ENCODE peak calls at places on chromosomes 16 and 17, in eight cellular contexts. P is ecto neural progenitor cell, Z is BJ, W is cardiac septum, G is activated T-helper 1 cell treated with Interleukin-2 at 50 U/mL for 16 hours, E is mesothelial cell of epicardium, V is upper lobe of right lung, J is T47D. H is an unnamed sample.

GRCh38 chr17:17999364-18000007 is 26.8 kb downstream of the DRC3 start:
- DNase-seq in P (no peak), Z (no peak), W (no peak), G (no peak), E (no peak), V (no peak), J (no peak), H (no peak)

GRCh38 chr17:42183741-42184711 is 1.2 kb downstream of the HCRT start:
- DNase-seq in P (peak; percentile 94), Z (no peak), W (peak; percentile 84), G (peak; percentile 60), E (peak; percentile 76), V (peak; percentile 90), J (no peak), H (peak; percentile 19)

GRCh38 chr16:23031508-23032098 is 117.6 kb downstream of the USP31 start:
- DNase-seq in P (peak; percentile 24), Z (no peak), W (no peak), G (no peak), E (no peak), V (no peak), J (no peak), H (no peak)

GRCh38 chr17:31172388-31172787 is 77.6 kb downstream of the NF1 start:
- DNase-seq in P (no peak), Z (no peak), W (no peak), G (no peak), E (no peak), V (no peak), J (no peak), H (no peak)

GRCh38 chr17:50206604-50207293 is 5.3 kb upstream of the COL1A1 start:
- DNase-seq in P (peak; percentile 89), Z (no peak), W (peak; percentile 70), G (no peak), E (peak; percentile 67), V (no peak), J (no peak), H (no peak)

GRCh38 chr16:69306031-69306430 is 5.1 kb upstream of the VPS4A start:
- DNase-seq in P (no peak), Z (peak; percentile 38), W (no peak), G (no peak), E (no peak), V (no peak), J (no peak), H (no peak)

GRCh38 chr17:76696763-76697701 is 13.7 kb downstream of the MXRA7 start:
- DNase-seq in P (no peak), Z (no peak), W (no peak), G (no peak), E (no peak), V (no peak), J (no peak), H (no peak)

GRCh38 chr16:84820305-84820684 is 510 bp downstream of the CRISPLD2 start:
- DNase-seq in P (no peak), Z (no peak), W (no peak), G (no peak), E (no peak), V (no peak), J (peak; percentile 64), H (no peak)

GRCh38 chr17:71111945-71112344 is 942.6 kb downstream of the KCNJ2 start:
- DNase-seq in P (no peak), Z (no peak), W (no peak), G (no peak), E (no peak), V (no peak), J (no peak), H (no peak)

GRCh38 chr17:33671493-33671892 is 378.4 kb upstream of the ASIC2 start:
- DNase-seq in P (no peak), Z (no peak), W (no peak), G (no peak), E (no peak), V (no peak), J (no peak), H (no peak)

GRCh38 chr17:45896803-45897693 is 2.7 kb downstream of the MAPT start:
- DNase-seq in P (peak; percentile 67), Z (no peak), W (no peak), G (no peak), E (no peak), V (no peak), J (peak; percentile 44), H (no peak)

GRCh38 chr16:83807710-83808572 is at the start of gene HSBP1:
- DNase-seq in P (peak; percentile 95), Z (peak; percentile 47), W (peak; percentile 97), G (peak; percentile 87), E (peak; percentile 89), V (peak; percentile 98), J (peak; percentile 93), H (peak; percentile 57)

H was measured in NCI-H1048.